ENCODE peak calls at places on chromosomes 16 and 17, in four cellular contexts. T is GM23338, S is PC-3, K is fibroblast of lung. Y is an unnamed sample.
A peak's percentile ranks its signal among the peaks of the same experiment; 100 is the strongest.

GRCh38 chr17:42653179-42654124 is 5.6 kb upstream of the TUBG2 start:
- DNase-seq in T (peak; percentile 76), S (peak; percentile 29), K (peak; percentile 73), Y (no peak)

GRCh38 chr16:73510852-73511251 is 462.9 kb upstream of the ZFHX3 start:
- DNase-seq in T (no peak), S (no peak), K (no peak), Y (no peak)

GRCh38 chr16:11627822-11628457 is 40.3 kb upstream of the SNN start:
- DNase-seq in T (no peak), S (peak; percentile 82), K (peak; percentile 91), Y (peak; percentile 100)

GRCh38 chr17:66339563-66339962 is 37.1 kb downstream of the PRKCA start:
- DNase-seq in T (no peak), S (no peak), K (no peak), Y (no peak)

GRCh38 chr16:68359398-68360191 is 48.8 kb downstream of the PRMT7 start:
- DNase-seq in T (no peak), S (no peak), K (no peak), Y (no peak)

GRCh38 chr16:10183606-10183959 is 1.4 kb upstream of the GRIN2A start:
- DNase-seq in T (peak; percentile 26), S (no peak), K (no peak), Y (no peak)

GRCh38 chr17:61393550-61393903 is 6.1 kb upstream of the TBX2 start:
- DNase-seq in T (no peak), S (peak; percentile 47), K (no peak), Y (peak; percentile 36)

GRCh38 chr16:54677551-54677950 is 253.1 kb upstream of the IRX5 start:
- DNase-seq in T (no peak), S (no peak), K (no peak), Y (peak; percentile 67)

GRCh38 chr17:43176119-43176570 is 5.1 kb downstream of the NBR1 start:
- DNase-seq in T (no peak), S (no peak), K (no peak), Y (no peak)

GRCh38 chr17:61872099-61872498 is 8.8 kb upstream of the BRIP1 start:
- DNase-seq in T (no peak), S (no peak), K (no peak), Y (no peak)

GRCh38 chr17:77096570-77097214 is 44.1 kb upstream of the SEC14L1 start:
- DNase-seq in T (peak; percentile 68), S (peak; percentile 71), K (peak; percentile 78), Y (peak; percentile 47)

GRCh38 chr17:78332530-78332929 is 27.3 kb downstream of the SOCS3 start:
- DNase-seq in T (no peak), S (no peak), K (no peak), Y (no peak)

GRCh38 chr16:3474136-3474779 is 21.0 kb downstream of the C16orf90 start:
- DNase-seq in T (no peak), S (no peak), K (no peak), Y (no peak)

GRCh38 chr16:7835032-7835431 is 502.4 kb downstream of the RBFOX1 start:
- DNase-seq in T (no peak), S (no peak), K (no peak), Y (no peak)

GRCh38 chr17:57551321-57552079 is 193.6 kb downstream of the CCDC182 start:
- DNase-seq in T (no peak), S (no peak), K (no peak), Y (no peak)

GRCh38 chr17:82963104-82963950 is 116.1 kb upstream of the METRNL start:
- DNase-seq in T (peak; percentile 95), S (peak; percentile 82), K (peak; percentile 62), Y (peak; percentile 13)

GRCh38 chr17:67931227-67931626 is 65.0 kb downstream of the C17orf58 start:
- DNase-seq in T (no peak), S (no peak), K (no peak), Y (no peak)

GRCh38 chr16:86156155-86156554 is 257.2 kb downstream of the IRF8 start:
- DNase-seq in T (no peak), S (no peak), K (no peak), Y (no peak)

GRCh38 chr17:70555723-70556122 is 386.4 kb downstream of the KCNJ2 start:
- DNase-seq in T (no peak), S (no peak), K (no peak), Y (no peak)

GRCh38 chr17:27290916-27291598 is 2.9 kb upstream of the WSB1 start:
- DNase-seq in T (no peak), S (peak; percentile 9), K (no peak), Y (no peak)

GRCh38 chr17:50627782-50628601 is 6.7 kb upstream of the ABCC3 start:
- DNase-seq in T (peak; percentile 41), S (peak; percentile 48), K (no peak), Y (no peak)

GRCh38 chr17:67223924-67224323 is 21.1 kb downstream of the HELZ start:
- DNase-seq in T (no peak), S (no peak), K (no peak), Y (no peak)

GRCh38 chr16:56221995-56222394 is 30.7 kb downstream of the GNAO1 start:
- DNase-seq in T (no peak), S (no peak), K (no peak), Y (no peak)

GRCh38 chr17:45146616-45147101 is 1.6 kb upstream of the HEXIM1 start:
- DNase-seq in T (no peak), S (no peak), K (peak; percentile 95), Y (peak; percentile 73)

GRCh38 chr17:2701996-2702741 is 9.4 kb downstream of the CLUH start:
- DNase-seq in T (peak; percentile 50), S (no peak), K (no peak), Y (no peak)

GRCh38 chr17:45090711-45091110 is 29.6 kb downstream of the NMT1 start:
- DNase-seq in T (no peak), S (no peak), K (no peak), Y (no peak)

GRCh38 chr16:85461814-85462404 is 151.2 kb upstream of the GSE1 start:
- DNase-seq in T (peak; percentile 80), S (no peak), K (peak; percentile 62), Y (no peak)

GRCh38 chr16:85759631-85760419 is 8.9 kb upstream of the C16orf74 start:
- DNase-seq in T (peak; percentile 66), S (peak; percentile 52), K (no peak), Y (no peak)

GRCh38 chr17:39920218-39921210 is 2.1 kb upstream of the GSDMB start:
- DNase-seq in T (peak; percentile 19), S (no peak), K (no peak), Y (no peak)

GRCh38 chr17:39919087-39919683 is 750 bp upstream of the GSDMB start:
- DNase-seq in T (no peak), S (no peak), K (no peak), Y (no peak)

GRCh38 chr17:39913989-39914388 is 4.4 kb downstream of the GSDMB start:
- DNase-seq in T (no peak), S (no peak), K (no peak), Y (no peak)

GRCh38 chr17:39915559-39915958 is 2.9 kb downstream of the GSDMB start:
- DNase-seq in T (no peak), S (no peak), K (no peak), Y (no peak)

GRCh38 chr17:39916918-39917317 is 1.5 kb downstream of the GSDMB start:
- DNase-seq in T (peak; percentile 47), S (no peak), K (no peak), Y (no peak)
- TF ChIP-seq CTCF in T (peak; percentile 52), S (peak; percentile 30), K (no peak), Y (no peak)

GRCh38 chr17:36722903-36723263 is 121.5 kb downstream of the MRM1 start:
- DNase-seq in T (no peak), S (no peak), K (no peak), Y (no peak)
- H3K4me3 ChIP-seq in T (peak overlapping the region; percentile 61), S (no peak overlapping the region), K (no peak overlapping the region), Y (no peak overlapping the region)

GRCh38 chr16:762595-763268 is 2.2 kb downstream of the MSLN start:
- DNase-seq in T (no peak), S (no peak), K (no peak), Y (no peak)
- H3K27me3 ChIP-seq in T (no peaks in the 10 kb centered on the region), S (no peaks in the 10 kb centered on the region), K (no peaks in the 10 kb centered on the region), Y (no peaks in the 10 kb centered on the region)

DNA sequence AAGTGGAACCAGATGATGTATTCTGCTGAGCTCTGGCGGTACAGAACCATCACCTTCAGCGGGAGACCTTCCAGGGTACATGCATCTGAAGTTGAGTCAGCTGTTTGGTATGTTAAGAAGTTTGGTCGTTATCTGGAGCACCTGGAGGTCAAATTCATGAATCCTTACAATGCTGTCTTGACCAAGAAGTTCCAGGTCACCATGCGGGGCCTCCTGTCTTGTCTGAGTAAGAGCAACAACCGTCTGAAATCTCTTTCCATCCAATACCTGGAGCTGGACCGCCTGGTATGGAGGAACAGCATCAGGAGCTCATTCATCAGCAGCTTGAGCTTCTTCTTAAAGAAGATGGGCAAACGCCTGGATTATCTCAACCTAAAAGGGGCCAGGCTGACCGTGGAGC is 4.0 kb downstream of the FBXO39 start:
- DNase-seq in T (no peak), S (no peak), K (no peak), Y (no peak)
- TF ChIP-seq CTCF in T (no peak), S (no peak), K (no peak), Y (no peak)

GRCh38 chr16:51149721-51150158 is 1.3 kb downstream of the SALL1 start:
- DNase-seq in T (peak; percentile 36), S (no peak), K (no peak), Y (no peak)
- H3K4me3 ChIP-seq in T (peak overlapping the region; percentile 94), S (no peak overlapping the region), K (no peak overlapping the region), Y (no peak overlapping the region)

GRCh38 chr17:28978016-28978415 is 26.7 kb upstream of the PHF12 start:
- DNase-seq in T (no peak), S (no peak), K (no peak), Y (no peak)

GRCh38 chr17:28983286-28984240 is 22.3 kb downstream of the SEZ6 start:
- DNase-seq in T (no peak), S (no peak), K (peak; percentile 12), Y (no peak)

GRCh38 chr17:28978565-28978964 is 27.2 kb upstream of the PHF12 start:
- DNase-seq in T (no peak), S (no peak), K (no peak), Y (no peak)

GRCh38 chr17:28985950-28986713 is 19.7 kb downstream of the SEZ6 start:
- DNase-seq in T (peak; percentile 86), S (no peak), K (no peak), Y (no peak)

DNA sequence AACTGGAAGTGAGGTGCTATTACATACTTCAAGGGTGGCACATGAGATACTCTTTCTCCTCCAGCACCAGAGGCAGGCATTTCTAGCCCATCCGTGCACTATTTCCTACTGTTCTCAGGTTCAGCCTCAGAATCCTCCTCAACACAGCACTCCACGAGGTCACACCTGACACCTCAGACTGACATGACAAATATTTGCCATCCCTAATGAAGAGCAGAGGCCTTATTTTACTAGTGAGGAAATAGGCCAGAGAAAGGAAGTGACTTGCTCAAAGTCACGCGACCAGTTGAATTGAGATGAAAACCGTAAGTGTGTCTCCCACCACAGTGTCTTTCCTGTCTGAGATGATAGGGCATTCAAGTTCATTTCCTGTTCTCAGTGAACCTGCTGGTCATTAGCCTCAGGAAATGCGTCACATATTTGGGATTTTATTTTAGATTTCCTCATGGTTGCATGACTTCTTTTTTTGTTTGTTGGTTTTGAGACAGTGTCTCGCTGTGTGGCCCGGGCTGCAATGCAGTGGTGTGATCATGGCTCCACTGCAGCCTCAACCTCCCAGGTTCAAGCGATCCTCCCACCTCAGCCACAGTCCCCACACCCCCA is 23.5 kb downstream of the SEZ6 start:
- DNase-seq in T (no peak), S (no peak), K (peak; percentile 18), Y (no peak)
- H3K27me3 ChIP-seq in T (no peaks in the 10 kb centered on the region), S (peaks cover 3% of the 10 kb centered on the region), K (peaks cover 45% of the 10 kb centered on the region), Y (peaks cover 17% of the 10 kb centered on the region)

GRCh38 chr17:29617481-29618271 is 5.0 kb downstream of the CORO6 start:
- DNase-seq in T (peak; percentile 86), S (peak; percentile 74), K (peak; percentile 65), Y (peak; percentile 65)
- TF ChIP-seq CTCF in T (peak; percentile 82), S (peak; percentile 73), K (peak; percentile 41), Y (peak; percentile 97)

Y was measured in bronchial epithelial cell.